ENCODE peak calls at places on chromosomes 2 and 18, in eight cellular contexts. P, N, M, U, B, X, H and Y are unnamed samples.

GRCh38 chr18:14089781-14090180 is 42.5 kb downstream of the ZNF519 start:
- DNase-seq in H (no peak), B (no peak), M (no peak), N (no peak), X (no peak), U (no peak), P (no peak), Y (no peak)

GRCh38 chr2:237874585-237875161 is 15.2 kb downstream of the RAMP1 start:
- DNase-seq in X (no peak), U (no peak), M (peak; percentile 80), B (peak; percentile 6), N (no peak), H (no peak), P (peak; percentile 68), Y (peak; percentile 92)

GRCh38 chr2:71646028-71646427 is 192.7 kb downstream of the DYSF start:
- DNase-seq in P (peak; percentile 10), M (peak; percentile 39), X (no peak), H (peak; percentile 68), U (no peak), B (no peak), N (no peak), Y (peak; percentile 24)

GRCh38 chr2:205883965-205884364 is 201.7 kb downstream of the NRP2 start:
- DNase-seq in H (no peak), N (no peak), X (no peak), M (no peak), U (no peak), P (no peak), B (no peak), Y (no peak)

GRCh38 chr2:25250331-25251031 is 82.1 kb upstream of the POMC start:
- DNase-seq in B (peak; percentile 49), X (no peak), P (peak; percentile 53), U (no peak), M (peak; percentile 72), H (no peak), N (no peak), Y (peak; percentile 58)

GRCh38 chr2:162107361-162107901 is 33.4 kb upstream of the DPP4 start:
- DNase-seq in X (no peak), B (peak; percentile 20), P (no peak), U (no peak), H (no peak), M (no peak), N (no peak), Y (no peak)

GRCh38 chr18:79944126-79944731 is 7.2 kb downstream of the SLC66A2 start:
- DNase-seq in H (no peak), N (no peak), B (no peak), U (peak; percentile 59), X (no peak), M (peak; percentile 69), P (no peak), Y (no peak)

GRCh38 chr2:223815884-223816570 is 21.4 kb downstream of the AP1S3 start:
- DNase-seq in X (no peak), B (no peak), U (no peak), H (no peak), N (no peak), P (no peak), M (peak; percentile 84), Y (no peak)

GRCh38 chr2:74383254-74383653 is 3.1 kb upstream of the DCTN1 start:
- DNase-seq in P (peak; percentile 74), M (peak; percentile 72), N (no peak), B (no peak), X (no peak), H (no peak), U (no peak), Y (peak; percentile 41)

GRCh38 chr2:70790079-70790963 is at the start of gene FIGLA:
- DNase-seq in X (no peak), P (no peak), N (no peak), H (no peak), M (no peak), B (no peak), U (no peak), Y (no peak)

GRCh38 chr18:21031845-21032244 is 79.8 kb downstream of the ROCK1 start:
- DNase-seq in X (no peak), M (no peak), B (no peak), U (no peak), N (no peak), H (no peak), P (no peak), Y (no peak)

GRCh38 chr2:95077521-95077807 is 44.1 kb downstream of the MRPS5 start:
- DNase-seq in N (no peak), M (no peak), B (peak; percentile 2), H (no peak), U (no peak), P (peak; percentile 23), X (no peak), Y (no peak)

GRCh38 chr2:96771792-96772618 is 11.3 kb downstream of the CNNM4 start:
- DNase-seq in M (no peak), N (no peak), H (no peak), X (peak; percentile 42), P (no peak), B (peak; percentile 48), U (peak; percentile 86), Y (no peak)

GRCh38 chr2:47501374-47502200 is 98.6 kb downstream of the MSH2 start:
- DNase-seq in P (no peak), N (no peak), U (no peak), H (no peak), M (peak; percentile 65), B (no peak), X (no peak), Y (peak; percentile 56)

GRCh38 chr2:128284037-128284441 is 34.6 kb downstream of the HS6ST1 start:
- DNase-seq in X (no peak), H (no peak), M (no peak), U (no peak), B (no peak), P (no peak), N (no peak), Y (no peak)

GRCh38 chr2:232085826-232086425 is 124.4 kb downstream of the DIS3L2 start:
- DNase-seq in B (no peak), P (no peak), U (no peak), N (no peak), M (peak; percentile 9), H (no peak), X (no peak), Y (no peak)

GRCh38 chr2:34003795-34004194 is 404.7 kb upstream of the FAM98A start:
- DNase-seq in U (no peak), H (no peak), X (no peak), P (no peak), N (no peak), B (no peak), M (no peak), Y (no peak)

GRCh38 chr2:197121255-197121654 is 189.3 kb downstream of the ANKRD44 start:
- DNase-seq in N (no peak), X (no peak), H (no peak), B (no peak), M (no peak), U (no peak), P (no peak), Y (no peak)

GRCh38 chr2:196160966-196161365 is 10.4 kb downstream of the STK17B start:
- DNase-seq in U (no peak), N (no peak), P (no peak), H (no peak), M (no peak), X (no peak), B (no peak), Y (no peak)

GRCh38 chr2:101309211-101309700 is 755 bp upstream of the RNF149 start:
- DNase-seq in B (no peak), N (no peak), X (no peak), M (no peak), U (no peak), H (no peak), P (no peak), Y (no peak)

GRCh38 chr2:101310591-101311389 is 2.3 kb upstream of the RNF149 start:
- DNase-seq in U (no peak), P (no peak), H (no peak), M (no peak), B (no peak), N (no peak), X (no peak), Y (no peak)

GRCh38 chr2:101307950-101308431 is 510 bp downstream of the RNF149 start:
- DNase-seq in P (peak; percentile 14), B (peak; percentile 48), N (no peak), U (peak; percentile 39), H (peak; percentile 29), M (peak; percentile 17), X (peak; percentile 29), Y (no peak)

GRCh38 chr2:101307503-101307902 is 998 bp downstream of the RNF149 start:
- DNase-seq in H (no peak), N (no peak), U (no peak), M (peak; percentile 8), B (no peak), P (no peak), X (no peak), Y (peak; percentile 2)

GRCh38 chr2:101308432-101309210 is at the start of gene RNF149:
- DNase-seq in M (peak; percentile 87), N (peak; percentile 87), H (peak; percentile 92), P (peak; percentile 92), B (peak; percentile 97), X (peak; percentile 89), U (peak; percentile 95), Y (peak; percentile 81)
- TF ChIP-seq CTCF in M (no peak), N (peak; percentile 12), H (peak; percentile 2), P (no peak), B (no peak), X (no peak), U (no peak), Y (no peak)

DNA sequence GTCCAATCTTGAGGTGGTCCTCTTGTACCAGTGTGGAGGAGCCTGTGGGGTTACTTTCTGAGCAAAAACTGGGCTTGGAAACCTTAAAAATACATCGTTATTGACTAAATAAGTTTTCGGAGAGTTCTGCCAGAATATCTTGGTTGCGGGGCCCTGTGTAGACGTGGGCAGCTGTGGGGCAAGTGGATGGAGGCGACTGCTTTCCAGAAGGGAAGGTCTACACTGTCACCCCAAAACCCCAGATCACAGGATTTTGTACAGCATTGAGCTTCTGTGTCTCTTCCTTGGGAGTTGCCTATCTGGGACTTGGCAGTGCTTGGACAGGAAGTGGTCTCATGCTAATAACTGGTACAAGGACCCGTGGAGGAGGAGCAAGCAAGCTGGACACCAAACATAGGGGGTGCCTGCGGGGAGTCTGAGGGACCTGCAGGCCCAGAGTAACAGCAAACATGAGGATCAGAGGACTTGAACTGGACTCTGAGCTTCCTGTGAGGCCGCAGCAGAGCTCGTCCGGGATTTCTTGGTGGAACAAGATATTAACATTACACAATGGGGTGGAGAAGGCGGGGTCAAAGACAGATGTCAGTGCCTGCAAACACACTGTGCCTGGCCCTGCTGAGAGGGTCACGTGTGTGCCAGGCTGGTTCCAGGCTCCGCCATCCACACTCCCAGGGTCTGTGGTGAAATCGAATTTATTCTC is 48.0 kb upstream of the CTLA4 start:
- DNase-seq in U (no peak), B (peak; percentile 44), X (no peak), M (no peak), P (no peak), H (no peak), N (no peak), Y (no peak)
- TF ChIP-seq CTCF in U (no peak), B (no peak), X (no peak), M (no peak), P (no peak), H (no peak), N (no peak), Y (no peak)

GRCh38 chr2:66772618-66773017 is 337.7 kb downstream of the MEIS1 start:
- DNase-seq in N (no peak), P (no peak), X (no peak), U (no peak), M (no peak), B (peak; percentile 9), H (no peak), Y (no peak)
- TF ChIP-seq CTCF in N (no peak), P (peak; percentile 1), X (no peak), U (no peak), M (no peak), B (peak; percentile 19), H (no peak), Y (no peak)

GRCh38 chr2:201643216-201643651 is at the start of gene TMEM237:
- DNase-seq in M (no peak), H (peak; percentile 33), P (peak; percentile 19), U (no peak), B (peak; percentile 68), N (no peak), X (peak; percentile 39), Y (no peak)
- TF ChIP-seq CTCF in M (no peak), H (no peak), P (no peak), U (no peak), B (no peak), N (no peak), X (no peak), Y (peak; percentile 17)